ENCODE peak calls at places on chromosomes 4 and X, in five cellular contexts. One of them, this sample, is unnamed.

GRCh38 chr4:82833696-82834313 is 35.2 kb upstream of the SCD5 start:
- DNase-seq in ovary: no peak
- DNase-seq in PC-3: peak; percentile 68
- DNase-seq in astrocyte of the spinal cord: peak; percentile 89
- DNase-seq in fibroblast of mammary gland: peak; percentile 86
- DNase-seq in this sample: peak; percentile 89

GRCh38 chrX:123814343-123814742 is 45.5 kb upstream of the XIAP start:
- DNase-seq in PC-3: peak; percentile 22
- DNase-seq in fibroblast of mammary gland: peak; percentile 13
- DNase-seq in ovary: no peak
- DNase-seq in astrocyte of the spinal cord: no peak
- DNase-seq in this sample: peak; percentile 15

GRCh38 chr4:127708985-127709384 is 21.2 kb upstream of the SLC25A31 start:
- DNase-seq in PC-3: peak; percentile 96
- DNase-seq in fibroblast of mammary gland: peak; percentile 88
- DNase-seq in astrocyte of the spinal cord: peak; percentile 85
- DNase-seq in ovary: peak; percentile 40
- DNase-seq in this sample: peak; percentile 99

GRCh38 chrX:21374994-21375794 is 976 bp downstream of the CNKSR2 start:
- DNase-seq in fibroblast of mammary gland: no peak
- DNase-seq in astrocyte of the spinal cord: no peak
- DNase-seq in PC-3: no peak
- DNase-seq in ovary: no peak
- DNase-seq in this sample: no peak

GRCh38 chr4:102402223-102402622 is 56.9 kb upstream of the SLC39A8 start:
- DNase-seq in PC-3: no peak
- DNase-seq in ovary: no peak
- DNase-seq in fibroblast of mammary gland: no peak
- DNase-seq in astrocyte of the spinal cord: no peak
- DNase-seq in this sample: no peak

GRCh38 chr4:92249541-92249940 is 54.2 kb upstream of the GRID2 start:
- DNase-seq in fibroblast of mammary gland: no peak
- DNase-seq in PC-3: no peak
- DNase-seq in ovary: no peak
- DNase-seq in astrocyte of the spinal cord: no peak
- DNase-seq in this sample: no peak

GRCh38 chrX:3950373-3950772 is 236.9 kb upstream of the PRKX start:
- DNase-seq in fibroblast of mammary gland: no peak
- DNase-seq in ovary: no peak
- DNase-seq in astrocyte of the spinal cord: no peak
- DNase-seq in PC-3: no peak
- DNase-seq in this sample: no peak

GRCh38 chrX:71128915-71129765 is 10.7 kb downstream of the MED12 start:
- DNase-seq in PC-3: peak; percentile 58
- DNase-seq in ovary: peak; percentile 82
- DNase-seq in astrocyte of the spinal cord: peak; percentile 52
- DNase-seq in fibroblast of mammary gland: peak; percentile 53
- DNase-seq in this sample: peak; percentile 57

GRCh38 chrX:39729834-39730670 is 367.7 kb downstream of the BCOR start:
- DNase-seq in PC-3: no peak
- DNase-seq in ovary: no peak
- DNase-seq in fibroblast of mammary gland: no peak
- DNase-seq in astrocyte of the spinal cord: peak; percentile 60
- DNase-seq in this sample: no peak

GRCh38 chr4:47930971-47931804 is 16.8 kb upstream of the NFXL1 start:
- DNase-seq in astrocyte of the spinal cord: peak; percentile 70
- DNase-seq in ovary: no peak
- DNase-seq in PC-3: peak; percentile 55
- DNase-seq in fibroblast of mammary gland: peak; percentile 93
- DNase-seq in this sample: peak; percentile 40

GRCh38 chr4:126938023-126938422 is 694.7 kb upstream of the INTU start:
- DNase-seq in ovary: no peak
- DNase-seq in PC-3: no peak
- DNase-seq in astrocyte of the spinal cord: no peak
- DNase-seq in fibroblast of mammary gland: peak; percentile 64
- DNase-seq in this sample: no peak

GRCh38 chrX:39815621-39816020 is 282.1 kb downstream of the BCOR start:
- DNase-seq in astrocyte of the spinal cord: no peak
- DNase-seq in ovary: no peak
- DNase-seq in fibroblast of mammary gland: no peak
- DNase-seq in PC-3: peak; percentile 59
- DNase-seq in this sample: no peak

GRCh38 chr4:86043755-86044592 is 315.9 kb downstream of the MAPK10 start:
- DNase-seq in fibroblast of mammary gland: peak; percentile 73
- DNase-seq in ovary: no peak
- DNase-seq in astrocyte of the spinal cord: peak; percentile 68
- DNase-seq in PC-3: peak; percentile 72
- DNase-seq in this sample: peak; percentile 51

GRCh38 chr4:139815646-139816601 is 150.3 kb downstream of the MGST2 start:
- DNase-seq in astrocyte of the spinal cord: peak; percentile 81
- DNase-seq in fibroblast of mammary gland: peak; percentile 88
- DNase-seq in ovary: peak; percentile 77
- DNase-seq in PC-3: peak; percentile 56
- DNase-seq in this sample: peak; percentile 70

GRCh38 chr4:48396043-48396442 is 54.7 kb downstream of the SLAIN2 start:
- DNase-seq in astrocyte of the spinal cord: no peak
- DNase-seq in fibroblast of mammary gland: no peak
- DNase-seq in ovary: no peak
- DNase-seq in PC-3: no peak
- DNase-seq in this sample: no peak

GRCh38 chrX:104343408-104344129 is 88.8 kb upstream of the ESX1 start:
- DNase-seq in ovary: no peak
- DNase-seq in astrocyte of the spinal cord: peak; percentile 82
- DNase-seq in PC-3: peak; percentile 94
- DNase-seq in fibroblast of mammary gland: peak; percentile 83
- DNase-seq in this sample: peak; percentile 63

GRCh38 chrX:78708830-78709229 is 38.7 kb upstream of the LPAR4 start:
- DNase-seq in astrocyte of the spinal cord: no peak
- DNase-seq in fibroblast of mammary gland: peak; percentile 6
- DNase-seq in ovary: no peak
- DNase-seq in PC-3: no peak
- DNase-seq in this sample: peak; percentile 0

GRCh38 chr4:165384608-165385007 is 5.8 kb downstream of the CPE start:
- DNase-seq in PC-3: no peak
- DNase-seq in astrocyte of the spinal cord: peak; percentile 64
- DNase-seq in fibroblast of mammary gland: peak; percentile 86
- DNase-seq in ovary: no peak
- DNase-seq in this sample: peak; percentile 52

GRCh38 chr4:120801171-120801758 is 121.3 kb downstream of the PRDM5 start:
- DNase-seq in PC-3: no peak
- DNase-seq in fibroblast of mammary gland: peak; percentile 74
- DNase-seq in ovary: no peak
- DNase-seq in astrocyte of the spinal cord: peak; percentile 60
- DNase-seq in this sample: peak; percentile 61

GRCh38 chr4:40980318-40980883 is 230.6 kb downstream of the NSUN7 start:
- DNase-seq in astrocyte of the spinal cord: no peak
- DNase-seq in fibroblast of mammary gland: no peak
- DNase-seq in ovary: no peak
- DNase-seq in PC-3: peak; percentile 62
- DNase-seq in this sample: peak; percentile 48

GRCh38 chr4:37795796-37796195 is 30.7 kb upstream of the PGM2 start:
- DNase-seq in astrocyte of the spinal cord: no peak
- DNase-seq in ovary: no peak
- DNase-seq in fibroblast of mammary gland: no peak
- DNase-seq in PC-3: no peak
- DNase-seq in this sample: no peak

GRCh38 chrX:52923781-52924241 is 26.7 kb downstream of the FAM156B start:
- DNase-seq in ovary: peak; percentile 30
- DNase-seq in PC-3: peak; percentile 61
- DNase-seq in astrocyte of the spinal cord: peak; percentile 59
- DNase-seq in fibroblast of mammary gland: peak; percentile 59
- DNase-seq in this sample: peak; percentile 63

GRCh38 chr4:138919094-138919936 is 96.3 kb upstream of the NOCT start:
- DNase-seq in fibroblast of mammary gland: peak; percentile 79
- DNase-seq in ovary: peak; percentile 54
- DNase-seq in astrocyte of the spinal cord: peak; percentile 80
- DNase-seq in PC-3: peak; percentile 84
- DNase-seq in this sample: peak; percentile 87

GRCh38 chr4:96004341-96004740 is 164.4 kb downstream of the PDHA2 start:
- DNase-seq in ovary: no peak
- DNase-seq in PC-3: no peak
- DNase-seq in fibroblast of mammary gland: no peak
- DNase-seq in astrocyte of the spinal cord: no peak
- DNase-seq in this sample: no peak

GRCh38 chr4:157222764-157223145 is 2.2 kb downstream of the GRIA2 start:
- DNase-seq in ovary: no peak
- DNase-seq in astrocyte of the spinal cord: no peak
- DNase-seq in PC-3: no peak
- DNase-seq in fibroblast of mammary gland: no peak
- DNase-seq in this sample: no peak

GRCh38 chr4:14560577-14560976 is 441.7 kb upstream of the CPEB2 start:
- DNase-seq in PC-3: no peak
- DNase-seq in astrocyte of the spinal cord: no peak
- DNase-seq in ovary: no peak
- DNase-seq in fibroblast of mammary gland: no peak
- DNase-seq in this sample: no peak

GRCh38 chr4:111556141-111556781 is 589.0 kb upstream of the FAM241A start:
- DNase-seq in fibroblast of mammary gland: peak; percentile 56
- DNase-seq in astrocyte of the spinal cord: peak; percentile 16
- DNase-seq in ovary: no peak
- DNase-seq in PC-3: no peak
- DNase-seq in this sample: peak; percentile 23

GRCh38 chrX:47651043-47651905 is 911 bp upstream of the ELK1 start:
- DNase-seq in PC-3: no peak
- DNase-seq in astrocyte of the spinal cord: no peak
- DNase-seq in ovary: no peak
- DNase-seq in fibroblast of mammary gland: no peak
- DNase-seq in this sample: no peak

DNA sequence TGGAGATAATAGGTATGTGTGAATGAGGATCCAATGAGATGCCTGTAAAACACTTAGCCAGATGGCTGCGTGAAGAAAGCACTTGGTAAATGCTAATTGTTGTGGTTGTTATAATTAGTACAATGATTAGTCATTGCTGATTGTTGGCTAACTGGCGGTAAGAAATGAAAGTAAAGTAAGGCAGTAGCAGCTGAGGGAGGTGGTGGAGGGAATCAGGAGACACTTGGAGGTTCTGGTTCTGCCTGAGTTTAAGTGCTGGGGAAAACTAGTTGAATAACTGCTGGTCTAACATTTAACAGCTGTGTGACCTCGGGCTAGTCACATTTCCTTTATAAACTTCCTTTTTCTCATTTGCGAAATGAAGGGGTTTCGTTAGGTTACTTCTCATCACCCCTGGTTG is 30.9 kb downstream of the CD38 start:
- DNase-seq in fibroblast of mammary gland: no peak
- DNase-seq in ovary: no peak
- DNase-seq in PC-3: no peak
- DNase-seq in astrocyte of the spinal cord: no peak
- DNase-seq in this sample: peak; percentile 14
- H3K4me3 ChIP-seq in fibroblast of mammary gland: no peak overlapping the region
- H3K4me3 ChIP-seq in ovary: no peak overlapping the region
- H3K4me3 ChIP-seq in PC-3: no peak overlapping the region
- H3K4me3 ChIP-seq in astrocyte of the spinal cord: no peak overlapping the region
- H3K4me3 ChIP-seq in this sample: no peak overlapping the region

DNA sequence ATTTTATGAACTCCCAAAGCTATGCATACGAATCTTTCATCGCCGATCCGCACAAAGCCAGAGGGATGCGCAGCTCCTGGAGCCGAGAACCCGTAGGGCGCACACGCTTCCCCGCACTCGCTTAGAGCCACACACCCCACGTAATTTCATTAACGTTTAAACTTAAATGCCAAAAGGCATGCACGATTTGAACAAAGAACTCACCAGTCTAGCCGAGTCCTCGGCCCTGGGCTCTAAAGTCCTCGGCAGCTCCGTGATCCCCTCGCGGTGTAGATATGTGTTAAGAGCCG is 2.4 kb upstream of the FAT1 start:
- DNase-seq in astrocyte of the spinal cord: no peak
- DNase-seq in fibroblast of mammary gland: no peak
- DNase-seq in ovary: peak; percentile 38
- DNase-seq in PC-3: no peak
- DNase-seq in this sample: no peak
- H3K4me3 ChIP-seq in astrocyte of the spinal cord: peak overlapping the region; percentile 96
- H3K4me3 ChIP-seq in fibroblast of mammary gland: peak overlapping the region; percentile 90
- H3K4me3 ChIP-seq in ovary: peak overlapping the region; percentile 82
- H3K4me3 ChIP-seq in PC-3: peak overlapping the region; percentile 96
- H3K4me3 ChIP-seq in this sample: peak overlapping the region; percentile 99

GRCh38 chrX:45806410-45807121 is 605.9 kb upstream of the DIPK2B start:
- DNase-seq in fibroblast of mammary gland: peak; percentile 97
- DNase-seq in ovary: no peak
- DNase-seq in PC-3: no peak
- DNase-seq in astrocyte of the spinal cord: peak; percentile 94
- DNase-seq in this sample: peak; percentile 46
- H3K4me3 ChIP-seq in fibroblast of mammary gland: peak overlapping the region; percentile 21
- H3K4me3 ChIP-seq in ovary: peak overlapping the region; percentile 24
- H3K4me3 ChIP-seq in PC-3: no peak overlapping the region
- H3K4me3 ChIP-seq in astrocyte of the spinal cord: peak overlapping the region; percentile 27
- H3K4me3 ChIP-seq in this sample: no peak overlapping the region

GRCh38 chr4:5052424-5052702 is 1.1 kb downstream of the STK32B start:
- DNase-seq in ovary: no peak
- DNase-seq in PC-3: no peak
- DNase-seq in fibroblast of mammary gland: no peak
- DNase-seq in astrocyte of the spinal cord: peak; percentile 14
- DNase-seq in this sample: no peak
- H3K4me3 ChIP-seq in ovary: peak overlapping the region; percentile 47
- H3K4me3 ChIP-seq in PC-3: peak overlapping the region; percentile 65
- H3K4me3 ChIP-seq in fibroblast of mammary gland: no peak overlapping the region
- H3K4me3 ChIP-seq in astrocyte of the spinal cord: no peak overlapping the region
- H3K4me3 ChIP-seq in this sample: no peak overlapping the region

This sample was measured in epithelial cell of esophagus.